ENCODE peak calls at places on chromosomes 7 and 10, in nine cellular contexts. One of them, this sample, is unnamed. For H3K9me3, the result is how much of the 10 kb centered on the place peaks cover.

GRCh38 chr10:109882251-109883057 is 40.9 kb downstream of the XPNPEP1 start:
- DNase-seq in breast epithelium: no peak
- DNase-seq in stomach: peak
- DNase-seq in CD8-positive, alpha-beta memory T cell: no peak
- DNase-seq in aorta: no peak
- DNase-seq in HepG2: no peak
- DNase-seq in upper lobe of right lung: no peak
- DNase-seq in left ventricle myocardium inferior: no peak
- DNase-seq in tibial artery: no peak
- DNase-seq in this sample: no peak

GRCh38 chr10:1294748-1295147 is 238.6 kb downstream of the WDR37 start:
- DNase-seq in breast epithelium: no peak
- DNase-seq in stomach: no peak
- DNase-seq in CD8-positive, alpha-beta memory T cell: no peak
- DNase-seq in aorta: no peak
- DNase-seq in HepG2: no peak
- DNase-seq in upper lobe of right lung: no peak
- DNase-seq in left ventricle myocardium inferior: no peak
- DNase-seq in tibial artery: no peak
- DNase-seq in this sample: no peak

GRCh38 chr10:98916751-98917150 is 318.9 kb downstream of the HPSE2 start:
- DNase-seq in breast epithelium: no peak
- DNase-seq in stomach: no peak
- DNase-seq in CD8-positive, alpha-beta memory T cell: no peak
- DNase-seq in aorta: no peak
- DNase-seq in HepG2: no peak
- DNase-seq in upper lobe of right lung: no peak
- DNase-seq in left ventricle myocardium inferior: no peak
- DNase-seq in tibial artery: no peak
- DNase-seq in this sample: no peak

GRCh38 chr7:139682136-139683013 is 95.4 kb downstream of the HIPK2 start:
- DNase-seq in breast epithelium: no peak
- DNase-seq in stomach: no peak
- DNase-seq in CD8-positive, alpha-beta memory T cell: no peak
- DNase-seq in aorta: no peak
- DNase-seq in HepG2: peak
- DNase-seq in upper lobe of right lung: no peak
- DNase-seq in left ventricle myocardium inferior: no peak
- DNase-seq in tibial artery: no peak
- DNase-seq in this sample: no peak

GRCh38 chr10:4623200-4623599 is 202.8 kb upstream of the AKR1E2 start:
- DNase-seq in breast epithelium: no peak
- DNase-seq in stomach: no peak
- DNase-seq in CD8-positive, alpha-beta memory T cell: no peak
- DNase-seq in aorta: no peak
- DNase-seq in HepG2: no peak
- DNase-seq in upper lobe of right lung: no peak
- DNase-seq in left ventricle myocardium inferior: no peak
- DNase-seq in tibial artery: no peak
- DNase-seq in this sample: no peak

GRCh38 chr7:140044251-140044650 is 18.5 kb downstream of the PARP12 start:
- DNase-seq in breast epithelium: no peak
- DNase-seq in stomach: no peak
- DNase-seq in CD8-positive, alpha-beta memory T cell: no peak
- DNase-seq in aorta: no peak
- DNase-seq in HepG2: no peak
- DNase-seq in upper lobe of right lung: no peak
- DNase-seq in left ventricle myocardium inferior: no peak
- DNase-seq in tibial artery: no peak
- DNase-seq in this sample: no peak

GRCh38 chr10:37226524-37226923 is 101.1 kb downstream of the ANKRD30A start:
- DNase-seq in breast epithelium: no peak
- DNase-seq in stomach: no peak
- DNase-seq in CD8-positive, alpha-beta memory T cell: no peak
- DNase-seq in aorta: no peak
- DNase-seq in HepG2: no peak
- DNase-seq in upper lobe of right lung: no peak
- DNase-seq in left ventricle myocardium inferior: no peak
- DNase-seq in tibial artery: no peak
- DNase-seq in this sample: no peak

GRCh38 chr7:102425639-102426267 is 7.6 kb upstream of the ORAI2 start:
- DNase-seq in breast epithelium: peak
- DNase-seq in stomach: peak
- DNase-seq in CD8-positive, alpha-beta memory T cell: peak
- DNase-seq in aorta: peak
- DNase-seq in HepG2: no peak
- DNase-seq in upper lobe of right lung: peak
- DNase-seq in left ventricle myocardium inferior: peak
- DNase-seq in tibial artery: peak
- DNase-seq in this sample: peak

GRCh38 chr10:107914450-107915276 is 750.2 kb upstream of the SORCS1 start:
- DNase-seq in breast epithelium: no peak
- DNase-seq in stomach: no peak
- DNase-seq in CD8-positive, alpha-beta memory T cell: no peak
- DNase-seq in aorta: no peak
- DNase-seq in HepG2: no peak
- DNase-seq in upper lobe of right lung: peak
- DNase-seq in left ventricle myocardium inferior: no peak
- DNase-seq in tibial artery: no peak
- DNase-seq in this sample: no peak

GRCh38 chr10:62380002-62380401 is 5.8 kb downstream of the ZNF365 start:
- DNase-seq in breast epithelium: no peak
- DNase-seq in stomach: no peak
- DNase-seq in CD8-positive, alpha-beta memory T cell: no peak
- DNase-seq in aorta: no peak
- DNase-seq in HepG2: peak
- DNase-seq in upper lobe of right lung: no peak
- DNase-seq in left ventricle myocardium inferior: no peak
- DNase-seq in tibial artery: no peak
- DNase-seq in this sample: no peak

GRCh38 chr10:114967071-114967470 is 29.1 kb downstream of the TRUB1 start:
- DNase-seq in breast epithelium: no peak
- DNase-seq in stomach: no peak
- DNase-seq in CD8-positive, alpha-beta memory T cell: no peak
- DNase-seq in aorta: no peak
- DNase-seq in HepG2: peak
- DNase-seq in upper lobe of right lung: no peak
- DNase-seq in left ventricle myocardium inferior: no peak
- DNase-seq in tibial artery: no peak
- DNase-seq in this sample: no peak

GRCh38 chr10:92839191-92840085 is 8.9 kb upstream of the EXOC6 start:
- DNase-seq in breast epithelium: no peak
- DNase-seq in stomach: peak
- DNase-seq in CD8-positive, alpha-beta memory T cell: peak
- DNase-seq in aorta: peak
- DNase-seq in HepG2: peak
- DNase-seq in upper lobe of right lung: peak
- DNase-seq in left ventricle myocardium inferior: peak
- DNase-seq in tibial artery: no peak
- DNase-seq in this sample: peak

GRCh38 chr7:5282464-5283316 is at the start of gene SLC29A4:
- DNase-seq in breast epithelium: no peak
- DNase-seq in stomach: peak
- DNase-seq in CD8-positive, alpha-beta memory T cell: no peak
- DNase-seq in aorta: no peak
- DNase-seq in HepG2: no peak
- DNase-seq in upper lobe of right lung: peak
- DNase-seq in left ventricle myocardium inferior: peak
- DNase-seq in tibial artery: no peak
- DNase-seq in this sample: no peak

GRCh38 chr7:77269360-77270075 is 69.9 kb upstream of the FGL2 start:
- DNase-seq in breast epithelium: no peak
- DNase-seq in stomach: no peak
- DNase-seq in CD8-positive, alpha-beta memory T cell: no peak
- DNase-seq in aorta: peak
- DNase-seq in HepG2: no peak
- DNase-seq in upper lobe of right lung: no peak
- DNase-seq in left ventricle myocardium inferior: no peak
- DNase-seq in tibial artery: no peak
- DNase-seq in this sample: no peak

GRCh38 chr7:133910761-133911160 is 216.4 kb upstream of the LRGUK start:
- DNase-seq in breast epithelium: no peak
- DNase-seq in stomach: no peak
- DNase-seq in CD8-positive, alpha-beta memory T cell: no peak
- DNase-seq in aorta: no peak
- DNase-seq in HepG2: no peak
- DNase-seq in upper lobe of right lung: no peak
- DNase-seq in left ventricle myocardium inferior: no peak
- DNase-seq in tibial artery: no peak
- DNase-seq in this sample: no peak

GRCh38 chr7:155020996-155021395 is 18.1 kb upstream of the PAXIP1 start:
- DNase-seq in breast epithelium: no peak
- DNase-seq in stomach: no peak
- DNase-seq in CD8-positive, alpha-beta memory T cell: no peak
- DNase-seq in aorta: no peak
- DNase-seq in HepG2: no peak
- DNase-seq in upper lobe of right lung: no peak
- DNase-seq in left ventricle myocardium inferior: no peak
- DNase-seq in tibial artery: no peak
- DNase-seq in this sample: no peak

GRCh38 chr7:137998250-137998649 is 3.6 kb downstream of the CREB3L2 start:
- DNase-seq in breast epithelium: no peak
- DNase-seq in stomach: no peak
- DNase-seq in CD8-positive, alpha-beta memory T cell: no peak
- DNase-seq in aorta: no peak
- DNase-seq in HepG2: no peak
- DNase-seq in upper lobe of right lung: no peak
- DNase-seq in left ventricle myocardium inferior: no peak
- DNase-seq in tibial artery: no peak
- DNase-seq in this sample: no peak

GRCh38 chr7:150803161-150803860 is 2.7 kb downstream of the TMEM176A start:
- DNase-seq in breast epithelium: no peak
- DNase-seq in stomach: no peak
- DNase-seq in CD8-positive, alpha-beta memory T cell: no peak
- DNase-seq in aorta: no peak
- DNase-seq in HepG2: no peak
- DNase-seq in upper lobe of right lung: no peak
- DNase-seq in left ventricle myocardium inferior: no peak
- DNase-seq in tibial artery: no peak
- DNase-seq in this sample: no peak

GRCh38 chr7:138524259-138524658 is 64.2 kb downstream of the TRIM24 start:
- DNase-seq in breast epithelium: no peak
- DNase-seq in stomach: no peak
- DNase-seq in CD8-positive, alpha-beta memory T cell: no peak
- DNase-seq in aorta: no peak
- DNase-seq in HepG2: no peak
- DNase-seq in upper lobe of right lung: no peak
- DNase-seq in left ventricle myocardium inferior: no peak
- DNase-seq in tibial artery: no peak
- DNase-seq in this sample: no peak

GRCh38 chr7:101093907-101094306 is 8.6 kb downstream of the TRIM56 start:
- DNase-seq in breast epithelium: no peak
- DNase-seq in stomach: no peak
- DNase-seq in CD8-positive, alpha-beta memory T cell: no peak
- DNase-seq in aorta: no peak
- DNase-seq in HepG2: no peak
- DNase-seq in upper lobe of right lung: no peak
- DNase-seq in left ventricle myocardium inferior: no peak
- DNase-seq in tibial artery: no peak
- DNase-seq in this sample: no peak

GRCh38 chr10:12606461-12606860 is 257.1 kb downstream of the CAMK1D start:
- DNase-seq in breast epithelium: no peak
- DNase-seq in stomach: no peak
- DNase-seq in CD8-positive, alpha-beta memory T cell: no peak
- DNase-seq in aorta: no peak
- DNase-seq in HepG2: no peak
- DNase-seq in upper lobe of right lung: no peak
- DNase-seq in left ventricle myocardium inferior: no peak
- DNase-seq in tibial artery: no peak
- DNase-seq in this sample: no peak

GRCh38 chr10:130020651-130021372 is 56.7 kb upstream of the EBF3 start:
- DNase-seq in breast epithelium: no peak
- DNase-seq in stomach: no peak
- DNase-seq in CD8-positive, alpha-beta memory T cell: no peak
- DNase-seq in aorta: no peak
- DNase-seq in HepG2: no peak
- DNase-seq in upper lobe of right lung: peak
- DNase-seq in left ventricle myocardium inferior: no peak
- DNase-seq in tibial artery: peak
- DNase-seq in this sample: no peak

GRCh38 chr7:157668221-157668883 is 331.5 kb downstream of the DNAJB6 start:
- DNase-seq in breast epithelium: no peak
- DNase-seq in stomach: no peak
- DNase-seq in CD8-positive, alpha-beta memory T cell: no peak
- DNase-seq in aorta: no peak
- DNase-seq in HepG2: no peak
- DNase-seq in upper lobe of right lung: peak
- DNase-seq in left ventricle myocardium inferior: no peak
- DNase-seq in tibial artery: no peak
- DNase-seq in this sample: no peak
- H3K9me3 ChIP-seq in breast epithelium: under half
- H3K9me3 ChIP-seq in stomach: under half
- H3K9me3 ChIP-seq in CD8-positive, alpha-beta memory T cell: under half
- H3K9me3 ChIP-seq in aorta: under half
- H3K9me3 ChIP-seq in HepG2: under half
- H3K9me3 ChIP-seq in upper lobe of right lung: under half
- H3K9me3 ChIP-seq in left ventricle myocardium inferior: under half
- H3K9me3 ChIP-seq in tibial artery: under half
- H3K9me3 ChIP-seq in this sample: under half

GRCh38 chr7:64559206-64559605 is 3.7 kb downstream of the ZNF680 start:
- DNase-seq in breast epithelium: no peak
- DNase-seq in stomach: no peak
- DNase-seq in CD8-positive, alpha-beta memory T cell: no peak
- DNase-seq in aorta: peak
- DNase-seq in HepG2: no peak
- DNase-seq in upper lobe of right lung: no peak
- DNase-seq in left ventricle myocardium inferior: no peak
- DNase-seq in tibial artery: no peak
- DNase-seq in this sample: no peak
- H3K9me3 ChIP-seq in breast epithelium: under half
- H3K9me3 ChIP-seq in stomach: under half
- H3K9me3 ChIP-seq in CD8-positive, alpha-beta memory T cell: under half
- H3K9me3 ChIP-seq in aorta: under half
- H3K9me3 ChIP-seq in HepG2: under half
- H3K9me3 ChIP-seq in upper lobe of right lung: under half
- H3K9me3 ChIP-seq in left ventricle myocardium inferior: under half
- H3K9me3 ChIP-seq in tibial artery: under half
- H3K9me3 ChIP-seq in this sample: under half

GRCh38 chr7:157544226-157544625 is 207.4 kb downstream of the DNAJB6 start:
- DNase-seq in breast epithelium: no peak
- DNase-seq in stomach: no peak
- DNase-seq in CD8-positive, alpha-beta memory T cell: no peak
- DNase-seq in aorta: no peak
- DNase-seq in HepG2: no peak
- DNase-seq in upper lobe of right lung: peak
- DNase-seq in left ventricle myocardium inferior: no peak
- DNase-seq in tibial artery: peak
- DNase-seq in this sample: no peak
- H3K9me3 ChIP-seq in breast epithelium: under half
- H3K9me3 ChIP-seq in stomach: under half
- H3K9me3 ChIP-seq in CD8-positive, alpha-beta memory T cell: under half
- H3K9me3 ChIP-seq in aorta: under half
- H3K9me3 ChIP-seq in HepG2: under half
- H3K9me3 ChIP-seq in upper lobe of right lung: under half
- H3K9me3 ChIP-seq in left ventricle myocardium inferior: under half
- H3K9me3 ChIP-seq in tibial artery: under half
- H3K9me3 ChIP-seq in this sample: under half

DNA sequence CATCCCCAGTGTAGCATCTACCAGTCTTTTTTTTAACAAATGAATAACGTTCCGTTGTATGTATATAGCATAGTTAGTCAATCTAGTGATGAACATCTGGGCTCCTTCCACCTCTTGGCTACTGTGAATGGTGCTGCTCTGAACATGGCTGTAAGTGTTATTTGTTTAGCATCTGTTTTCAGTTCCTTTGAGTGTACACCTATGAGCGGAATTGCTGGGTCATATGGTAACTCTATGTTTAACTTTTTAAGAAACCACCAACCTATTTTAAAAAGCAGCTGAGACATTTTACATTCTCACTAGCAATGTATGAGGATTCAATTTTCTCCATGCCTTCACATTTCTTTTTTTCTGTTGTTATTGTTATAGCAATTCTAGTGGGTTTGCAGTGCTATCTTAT is 178.2 kb downstream of the DNAJC1 start:
- DNase-seq in breast epithelium: no peak
- DNase-seq in stomach: no peak
- DNase-seq in CD8-positive, alpha-beta memory T cell: no peak
- DNase-seq in aorta: no peak
- DNase-seq in HepG2: no peak
- DNase-seq in upper lobe of right lung: no peak
- DNase-seq in left ventricle myocardium inferior: no peak
- DNase-seq in tibial artery: no peak
- DNase-seq in this sample: no peak
- H3K9me3 ChIP-seq in breast epithelium: under half
- H3K9me3 ChIP-seq in stomach: under half
- H3K9me3 ChIP-seq in CD8-positive, alpha-beta memory T cell: under half
- H3K9me3 ChIP-seq in aorta: under half
- H3K9me3 ChIP-seq in HepG2: under half
- H3K9me3 ChIP-seq in upper lobe of right lung: under half
- H3K9me3 ChIP-seq in left ventricle myocardium inferior: half or more
- H3K9me3 ChIP-seq in tibial artery: under half
- H3K9me3 ChIP-seq in this sample: under half

This sample was measured in T-helper 17 cell.